ENCODE peak calls at places on chromosomes 2 and 18, in ten cellular contexts. C, O, D, B, S, Z, W, N, T and K are unnamed samples.

GRCh38 chr2:8646731-8647461 is 35.0 kb upstream of the ID2 start:
- DNase-seq in C (no peak), B (no peak), W (no peak), S (no peak), Z (no peak), O (no peak), T (no peak), N (no peak), D (no peak), K (no peak)

GRCh38 chr2:54570321-54570881 is 114.3 kb downstream of the SPTBN1 start:
- DNase-seq in D (no peak), B (no peak), C (peak), Z (no peak), N (no peak), S (no peak), T (no peak), W (no peak), O (no peak), K (no peak)

GRCh38 chr2:120629241-120629895 is 106.3 kb upstream of the GLI2 start:
- DNase-seq in D (no peak), N (no peak), T (no peak), Z (no peak), W (no peak), C (no peak), S (no peak), B (no peak), O (no peak), K (no peak)

GRCh38 chr2:74712223-74713053 is 58.4 kb downstream of the SEMA4F start:
- DNase-seq in S (no peak), W (no peak), T (no peak), N (no peak), Z (no peak), B (no peak), C (no peak), O (no peak), D (no peak), K (no peak)

GRCh38 chr2:121293450-121294325 is 8.7 kb upstream of the TFCP2L1 start:
- DNase-seq in S (no peak), Z (no peak), W (peak), C (no peak), O (no peak), N (peak), B (no peak), D (peak), T (no peak), K (no peak)

GRCh38 chr2:112910219-112910618 is 746 bp upstream of the IL37 start:
- DNase-seq in S (no peak), Z (no peak), W (no peak), B (no peak), D (peak), N (no peak), T (no peak), C (no peak), O (no peak), K (no peak)

GRCh38 chr2:25614711-25615110 is 58.7 kb downstream of the DTNB start:
- DNase-seq in D (no peak), T (no peak), Z (no peak), C (no peak), W (no peak), B (no peak), O (no peak), S (no peak), N (no peak), K (no peak)

GRCh38 chr18:49030138-49030537 is 79.4 kb upstream of the SMAD7 start:
- DNase-seq in C (no peak), B (no peak), T (no peak), N (no peak), S (no peak), W (no peak), O (no peak), D (no peak), Z (no peak), K (no peak)

GRCh38 chr2:168312036-168312822 is 64.8 kb upstream of the STK39 start:
- DNase-seq in O (no peak), W (no peak), N (no peak), B (no peak), D (no peak), C (no peak), T (no peak), Z (no peak), S (no peak), K (no peak)

GRCh38 chr2:38438536-38439225 is 61.6 kb upstream of the ATL2 start:
- DNase-seq in C (no peak), D (no peak), O (no peak), N (no peak), Z (no peak), T (peak), W (peak), S (no peak), B (no peak), K (no peak)

GRCh38 chr2:94997981-94998920 is 27.3 kb upstream of the MAL start:
- DNase-seq in O (no peak), N (no peak), T (no peak), B (no peak), W (peak), C (no peak), D (no peak), S (no peak), Z (no peak), K (no peak)